ENCODE peak calls at places on chromosomes 5 and 9, in ten cellular contexts. M is PC-9; E is left cardiac atrium; V is H9; U is central memory CD4-positive, alpha-beta T cell; Y is M059J; K is psoas muscle; Z is cardiac fibroblast; C is SJSA1; S is CD4-positive, CD25-positive, alpha-beta regulatory T cell. Q is an unnamed sample.
A peak's percentile ranks its signal among the peaks of the same experiment; 100 is the strongest.

GRCh38 chr5:170861855-170862766 is at the start of gene RANBP17:
- DNase-seq in S (no peak), K (peak; percentile 46), M (peak; percentile 80), Z (peak; percentile 77), C (peak; percentile 78), U (no peak), V (peak; percentile 88), E (peak; percentile 51), Y (no peak), Q (peak; percentile 7)

GRCh38 chr9:122340161-122340560 is 30.7 kb upstream of the PTGS1 start:
- DNase-seq in Z (no peak), K (no peak), V (no peak), U (no peak), Y (no peak), C (no peak), E (no peak), S (no peak), M (no peak), Q (no peak)

GRCh38 chr9:72305102-72305546 is 59.9 kb downstream of the ZFAND5 start:
- DNase-seq in E (peak; percentile 71), M (peak; percentile 91), K (peak; percentile 56), V (peak; percentile 74), Y (peak; percentile 90), C (no peak), U (peak; percentile 14), S (no peak), Z (peak; percentile 96), Q (no peak)

GRCh38 chr5:94181940-94182339 is 436.5 kb downstream of the KIAA0825 start:
- DNase-seq in C (no peak), Z (peak; percentile 11), S (no peak), K (no peak), M (no peak), Y (no peak), U (no peak), V (peak; percentile 46), E (no peak), Q (no peak)

GRCh38 chr9:84238652-84239051 is 101.9 kb downstream of the SLC28A3 start:
- DNase-seq in C (no peak), M (no peak), V (no peak), E (no peak), K (no peak), Z (peak; percentile 27), U (no peak), S (no peak), Y (no peak), Q (no peak)

GRCh38 chr9:35605336-35606137 is 475 bp downstream of the TESK1 start:
- DNase-seq in Y (no peak), S (peak; percentile 25), V (no peak), K (peak; percentile 36), M (peak; percentile 11), C (no peak), E (peak; percentile 56), Z (peak; percentile 5), U (peak; percentile 42), Q (no peak)

GRCh38 chr5:154287136-154287535 is 96.6 kb downstream of the GALNT10 start:
- DNase-seq in S (no peak), V (peak; percentile 48), E (peak; percentile 33), M (peak; percentile 65), Y (peak; percentile 81), C (peak; percentile 87), Z (peak; percentile 84), U (no peak), K (no peak), Q (no peak)

GRCh38 chr5:38403407-38403806 is 145.0 kb downstream of the EGFLAM start:
- DNase-seq in S (no peak), Y (peak; percentile 36), Z (peak; percentile 64), M (no peak), E (no peak), V (no peak), K (no peak), U (no peak), C (no peak), Q (no peak)

GRCh38 chr9:89549031-89549644 is 51.2 kb upstream of the SEMA4D start:
- DNase-seq in Z (peak; percentile 64), C (peak; percentile 65), Y (peak; percentile 69), E (peak; percentile 76), S (peak; percentile 74), K (peak; percentile 76), U (peak; percentile 76), V (peak; percentile 75), M (peak; percentile 75), Q (peak; percentile 71)

GRCh38 chr5:55320571-55320970 is 12.8 kb downstream of the MTREX start:
- DNase-seq in Z (peak; percentile 72), K (no peak), M (no peak), C (no peak), V (no peak), U (no peak), E (no peak), Y (no peak), S (no peak), Q (no peak)

GRCh38 chr9:131875828-131876485 is 136.1 kb upstream of the RAPGEF1 start:
- DNase-seq in K (no peak), S (no peak), V (no peak), E (no peak), Z (peak; percentile 49), C (no peak), Y (peak; percentile 81), U (no peak), M (no peak), Q (no peak)

GRCh38 chr5:139392678-139393496 is 2.0 kb downstream of the PROB1 start:
- DNase-seq in E (peak; percentile 67), V (peak; percentile 91), Z (no peak), C (peak; percentile 86), K (peak; percentile 57), Y (no peak), M (peak; percentile 52), U (peak; percentile 65), S (peak; percentile 70), Q (no peak)

Q was measured in NCI-H2107.